ENCODE peak calls at places on chromosome 3, in nine cellular contexts. H is fibroblast of pulmonary artery, A is HTR-8/SVneo, J is HEK293T, O is activated gamma-delta T cell, Y is amniotic epithelial cell, L is naive B cell, Q is Ammon's horn, S is psoas muscle. Z is an unnamed sample.

GRCh38 chr3:187763850-187764648 is 18.8 kb upstream of the BCL6 start:
- DNase-seq in H (no peak), A (no peak), J (no peak), O (no peak), Y (peak), L (no peak), Q (no peak), S (no peak), Z (no peak)

GRCh38 chr3:69724722-69725435 is 14.4 kb upstream of the MITF start:
- DNase-seq in H (no peak), A (no peak), J (no peak), O (no peak), Y (peak), L (no peak), Q (no peak), S (no peak), Z (no peak)

GRCh38 chr3:62667714-62668113 is 207.5 kb downstream of the CADPS start:
- DNase-seq in H (no peak), A (no peak), J (no peak), O (no peak), Y (no peak), L (no peak), Q (no peak), S (no peak), Z (no peak)

GRCh38 chr3:52606373-52607085 is 70.1 kb downstream of the UQCC5 start:
- DNase-seq in H (peak), A (no peak), J (no peak), O (no peak), Y (peak), L (no peak), Q (peak), S (no peak), Z (peak)

GRCh38 chr3:60708191-60708975 is 542.9 kb downstream of the FHIT start:
- DNase-seq in H (peak), A (no peak), J (peak), O (no peak), Y (no peak), L (no peak), Q (no peak), S (no peak), Z (peak)

GRCh38 chr3:185335799-185336198 is 27.1 kb upstream of the MAP3K13 start:
- DNase-seq in H (peak), A (peak), J (no peak), O (no peak), Y (peak), L (no peak), Q (no peak), S (no peak), Z (peak)

GRCh38 chr3:23879485-23879884 is 37.3 kb downstream of the NKIRAS1 start:
- DNase-seq in H (no peak), A (no peak), J (no peak), O (no peak), Y (no peak), L (no peak), Q (no peak), S (no peak), Z (no peak)

GRCh38 chr3:171871392-171872274 is 28.5 kb downstream of the TMEM212 start:
- DNase-seq in H (no peak), A (no peak), J (no peak), O (no peak), Y (peak), L (no peak), Q (no peak), S (no peak), Z (no peak)

GRCh38 chr3:151113342-151113741 is 27.9 kb downstream of the MED12L start:
- DNase-seq in H (no peak), A (no peak), J (no peak), O (no peak), Y (no peak), L (no peak), Q (no peak), S (no peak), Z (no peak)

GRCh38 chr3:135895734-135896121 is 69.8 kb upstream of the PPP2R3A start:
- DNase-seq in H (no peak), A (no peak), J (no peak), O (no peak), Y (peak), L (no peak), Q (no peak), S (no peak), Z (no peak)

GRCh38 chr3:131114201-131114600 is 87.5 kb downstream of the NEK11 start:
- DNase-seq in H (no peak), A (no peak), J (no peak), O (no peak), Y (no peak), L (no peak), Q (no peak), S (no peak), Z (no peak)

GRCh38 chr3:38151667-38152265 is 13.3 kb downstream of the MYD88 start:
- DNase-seq in H (no peak), A (no peak), J (no peak), O (no peak), Y (no peak), L (no peak), Q (peak), S (no peak), Z (no peak)

GRCh38 chr3:154023148-154023547 is 98.0 kb upstream of the ARHGEF26 start:
- DNase-seq in H (peak), A (no peak), J (no peak), O (no peak), Y (no peak), L (no peak), Q (peak), S (no peak), Z (no peak)

GRCh38 chr3:57350271-57350670 is 57.8 kb upstream of the ASB14 start:
- DNase-seq in H (no peak), A (no peak), J (no peak), O (no peak), Y (no peak), L (no peak), Q (no peak), S (no peak), Z (no peak)

GRCh38 chr3:153927107-153927506 is 194.1 kb upstream of the ARHGEF26 start:
- DNase-seq in H (peak), A (peak), J (peak), O (no peak), Y (peak), L (no peak), Q (peak), S (no peak), Z (peak)

GRCh38 chr3:172249039-172249438 is 199.2 kb downstream of the GHSR start:
- DNase-seq in H (peak), A (peak), J (no peak), O (no peak), Y (peak), L (no peak), Q (peak), S (no peak), Z (no peak)

GRCh38 chr3:168424059-168424765 is 328.5 kb upstream of the GOLIM4 start:
- DNase-seq in H (peak), A (no peak), J (no peak), O (no peak), Y (no peak), L (no peak), Q (no peak), S (no peak), Z (peak)

GRCh38 chr3:55771503-55771902 is 284.4 kb upstream of the WNT5A start:
- DNase-seq in H (no peak), A (no peak), J (no peak), O (no peak), Y (no peak), L (no peak), Q (no peak), S (no peak), Z (no peak)

GRCh38 chr3:126365351-126366274 is 8.4 kb upstream of the KLF15 start:
- DNase-seq in H (no peak), A (no peak), J (no peak), O (no peak), Y (no peak), L (no peak), Q (no peak), S (no peak), Z (no peak)

GRCh38 chr3:179929091-179929529 is 107.6 kb downstream of the PEX5L start:
- DNase-seq in H (peak), A (peak), J (peak), O (no peak), Y (peak), L (peak), Q (peak), S (peak), Z (peak)

GRCh38 chr3:98741121-98741716 is 21.9 kb upstream of the ST3GAL6 start:
- DNase-seq in H (peak), A (peak), J (no peak), O (no peak), Y (peak), L (no peak), Q (no peak), S (no peak), Z (no peak)

Z was measured in non-pigmented ciliary epithelial cell.